ENCODE peak calls at places on chromosomes 13 and 19, in nine cellular contexts. One of them, this sample, is unnamed.

GRCh38 chr19:49589391-49589790 is 1.6 kb upstream of the PRR12 start:
- DNase-seq in stimulated activated CD8-positive, alpha-beta memory T cell treated with anti-CD3 and anti-CD28 coated beads, Interleukin-12 subunit alpha, Interleukin-12 subunit beta, amount 100 ng/mL, for 4 hours: no peak
- DNase-seq in NCI-H1417: no peak
- DNase-seq in anterior cingulate cortex: no peak
- DNase-seq in CD8-positive, alpha-beta T cell: no peak
- DNase-seq in tibial artery: no peak
- DNase-seq in activated CD8-positive, alpha-beta memory T cell treated with anti-CD3 and anti-CD28 coated beads for 1 hour: no peak
- DNase-seq in NCI-H1930: no peak
- DNase-seq in mucosa of gallbladder: no peak
- DNase-seq in this sample: no peak

GRCh38 chr19:49565261-49565660 is 15.1 kb downstream of the NOSIP start:
- DNase-seq in stimulated activated CD8-positive, alpha-beta memory T cell treated with anti-CD3 and anti-CD28 coated beads, Interleukin-12 subunit alpha, Interleukin-12 subunit beta, amount 100 ng/mL, for 4 hours: no peak
- DNase-seq in NCI-H1417: no peak
- DNase-seq in anterior cingulate cortex: no peak
- DNase-seq in CD8-positive, alpha-beta T cell: no peak
- DNase-seq in tibial artery: no peak
- DNase-seq in activated CD8-positive, alpha-beta memory T cell treated with anti-CD3 and anti-CD28 coated beads for 1 hour: no peak
- DNase-seq in NCI-H1930: no peak
- DNase-seq in mucosa of gallbladder: no peak
- DNase-seq in this sample: no peak

GRCh38 chr13:101144808-101145419 is 271.4 kb downstream of the NALCN start:
- DNase-seq in stimulated activated CD8-positive, alpha-beta memory T cell treated with anti-CD3 and anti-CD28 coated beads, Interleukin-12 subunit alpha, Interleukin-12 subunit beta, amount 100 ng/mL, for 4 hours: no peak
- DNase-seq in NCI-H1417: peak
- DNase-seq in anterior cingulate cortex: peak
- DNase-seq in CD8-positive, alpha-beta T cell: no peak
- DNase-seq in tibial artery: no peak
- DNase-seq in activated CD8-positive, alpha-beta memory T cell treated with anti-CD3 and anti-CD28 coated beads for 1 hour: no peak
- DNase-seq in NCI-H1930: peak
- DNase-seq in mucosa of gallbladder: no peak
- DNase-seq in this sample: no peak

GRCh38 chr19:46927893-46928292 is 67.1 kb downstream of the ARHGAP35 start:
- DNase-seq in stimulated activated CD8-positive, alpha-beta memory T cell treated with anti-CD3 and anti-CD28 coated beads, Interleukin-12 subunit alpha, Interleukin-12 subunit beta, amount 100 ng/mL, for 4 hours: no peak
- DNase-seq in NCI-H1417: no peak
- DNase-seq in anterior cingulate cortex: no peak
- DNase-seq in CD8-positive, alpha-beta T cell: no peak
- DNase-seq in tibial artery: no peak
- DNase-seq in activated CD8-positive, alpha-beta memory T cell treated with anti-CD3 and anti-CD28 coated beads for 1 hour: no peak
- DNase-seq in NCI-H1930: no peak
- DNase-seq in mucosa of gallbladder: no peak
- DNase-seq in this sample: no peak

GRCh38 chr13:42177189-42177588 is 94.8 kb upstream of the AKAP11 start:
- DNase-seq in stimulated activated CD8-positive, alpha-beta memory T cell treated with anti-CD3 and anti-CD28 coated beads, Interleukin-12 subunit alpha, Interleukin-12 subunit beta, amount 100 ng/mL, for 4 hours: no peak
- DNase-seq in NCI-H1417: no peak
- DNase-seq in anterior cingulate cortex: no peak
- DNase-seq in CD8-positive, alpha-beta T cell: no peak
- DNase-seq in tibial artery: no peak
- DNase-seq in activated CD8-positive, alpha-beta memory T cell treated with anti-CD3 and anti-CD28 coated beads for 1 hour: no peak
- DNase-seq in NCI-H1930: no peak
- DNase-seq in mucosa of gallbladder: no peak
- DNase-seq in this sample: no peak

GRCh38 chr13:100808330-100808729 is 133.7 kb upstream of the TMTC4 start:
- DNase-seq in stimulated activated CD8-positive, alpha-beta memory T cell treated with anti-CD3 and anti-CD28 coated beads, Interleukin-12 subunit alpha, Interleukin-12 subunit beta, amount 100 ng/mL, for 4 hours: no peak
- DNase-seq in NCI-H1417: no peak
- DNase-seq in anterior cingulate cortex: peak
- DNase-seq in CD8-positive, alpha-beta T cell: no peak
- DNase-seq in tibial artery: no peak
- DNase-seq in activated CD8-positive, alpha-beta memory T cell treated with anti-CD3 and anti-CD28 coated beads for 1 hour: no peak
- DNase-seq in NCI-H1930: peak
- DNase-seq in mucosa of gallbladder: no peak
- DNase-seq in this sample: no peak

GRCh38 chr19:46416077-46416709 is 2.8 kb upstream of the CCDC8 start:
- DNase-seq in stimulated activated CD8-positive, alpha-beta memory T cell treated with anti-CD3 and anti-CD28 coated beads, Interleukin-12 subunit alpha, Interleukin-12 subunit beta, amount 100 ng/mL, for 4 hours: no peak
- DNase-seq in NCI-H1417: peak
- DNase-seq in anterior cingulate cortex: peak
- DNase-seq in CD8-positive, alpha-beta T cell: no peak
- DNase-seq in tibial artery: peak
- DNase-seq in activated CD8-positive, alpha-beta memory T cell treated with anti-CD3 and anti-CD28 coated beads for 1 hour: no peak
- DNase-seq in NCI-H1930: peak
- DNase-seq in mucosa of gallbladder: peak
- DNase-seq in this sample: peak

GRCh38 chr19:43820098-43820860 is 6.8 kb upstream of the ZNF283 start:
- DNase-seq in stimulated activated CD8-positive, alpha-beta memory T cell treated with anti-CD3 and anti-CD28 coated beads, Interleukin-12 subunit alpha, Interleukin-12 subunit beta, amount 100 ng/mL, for 4 hours: no peak
- DNase-seq in NCI-H1417: no peak
- DNase-seq in anterior cingulate cortex: peak
- DNase-seq in CD8-positive, alpha-beta T cell: no peak
- DNase-seq in tibial artery: no peak
- DNase-seq in activated CD8-positive, alpha-beta memory T cell treated with anti-CD3 and anti-CD28 coated beads for 1 hour: no peak
- DNase-seq in NCI-H1930: peak
- DNase-seq in mucosa of gallbladder: peak
- DNase-seq in this sample: peak

This sample was measured in dorsolateral prefrontal cortex.